ENCODE peak calls at places on chromosome 12, in seven cellular contexts. G is HCT116, B is H9, E is mesendoderm, R is endothelial cell of umbilical vein, W is PC-3, X is neuronal stem cell. H is an unnamed sample. For H3K4me1, the result is how much of the 10 kb centered on the place peaks cover.

GRCh38 chr12:55931317-55931779 is 386 bp downstream of the DGKA start:
- DNase-seq in G (no peak), W (no peak), E (peak), X (no peak), R (peak), B (no peak), H (peak)

GRCh38 chr12:9319842-9320173 is 111.6 kb upstream of the PZP start:
- DNase-seq in W (no peak), B (no peak), R (no peak), E (no peak), X (no peak), G (no peak), H (no peak)

GRCh38 chr12:5944688-5945070 is 380 bp downstream of the ANO2 start:
- DNase-seq in B (no peak), W (no peak), R (no peak), E (peak), X (no peak), G (no peak), H (peak)

GRCh38 chr12:131221946-131222249 is 268.2 kb downstream of the ADGRD1 start:
- DNase-seq in E (no peak), B (no peak), R (no peak), W (no peak), X (no peak), G (no peak), H (no peak)

GRCh38 chr12:67651380-67651695 is 2.8 kb downstream of the DYRK2 start:
- DNase-seq in B (no peak), E (peak), G (no peak), R (peak), W (peak), X (no peak), H (peak)

GRCh38 chr12:109653896-109654295 is 59.7 kb upstream of the FAM222A start:
- DNase-seq in R (no peak), B (no peak), X (no peak), E (no peak), W (no peak), G (no peak), H (no peak)

GRCh38 chr12:60191676-60192359 is 596.0 kb downstream of the SLC16A7 start:
- DNase-seq in B (no peak), X (no peak), G (no peak), W (peak), E (no peak), R (peak), H (peak)

GRCh38 chr12:115697341-115697740 is 580.2 kb downstream of the MED13L start:
- DNase-seq in E (no peak), R (no peak), G (no peak), X (no peak), W (no peak), B (no peak), H (no peak)

GRCh38 chr12:99392091-99392850 is 255.3 kb upstream of the GARIN6 start:
- DNase-seq in B (no peak), E (no peak), R (no peak), G (no peak), X (no peak), W (no peak), H (no peak)

GRCh38 chr12:131104464-131105350 is 151.0 kb downstream of the ADGRD1 start:
- DNase-seq in R (peak), G (peak), X (peak), E (peak), W (peak), B (peak), H (peak)

GRCh38 chr12:30622509-30622908 is 73.2 kb downstream of the IPO8 start:
- DNase-seq in R (no peak), X (no peak), B (no peak), E (no peak), W (peak), G (no peak), H (peak)

GRCh38 chr12:50599366-50600095 is 94.7 kb downstream of the DIP2B start:
- DNase-seq in G (no peak), B (no peak), E (no peak), W (no peak), R (peak), X (no peak), H (no peak)

GRCh38 chr12:50598321-50598862 is 93.6 kb downstream of the DIP2B start:
- DNase-seq in G (no peak), W (no peak), E (no peak), R (no peak), B (no peak), X (no peak), H (peak)

GRCh38 chr12:50600364-50600763 is 95.6 kb downstream of the DIP2B start:
- DNase-seq in G (no peak), W (no peak), X (no peak), B (no peak), R (no peak), E (no peak), H (no peak)

GRCh38 chr12:50595667-50596066 is 90.9 kb downstream of the DIP2B start:
- DNase-seq in W (no peak), X (no peak), E (no peak), R (no peak), B (no peak), G (no peak), H (no peak)

DNA sequence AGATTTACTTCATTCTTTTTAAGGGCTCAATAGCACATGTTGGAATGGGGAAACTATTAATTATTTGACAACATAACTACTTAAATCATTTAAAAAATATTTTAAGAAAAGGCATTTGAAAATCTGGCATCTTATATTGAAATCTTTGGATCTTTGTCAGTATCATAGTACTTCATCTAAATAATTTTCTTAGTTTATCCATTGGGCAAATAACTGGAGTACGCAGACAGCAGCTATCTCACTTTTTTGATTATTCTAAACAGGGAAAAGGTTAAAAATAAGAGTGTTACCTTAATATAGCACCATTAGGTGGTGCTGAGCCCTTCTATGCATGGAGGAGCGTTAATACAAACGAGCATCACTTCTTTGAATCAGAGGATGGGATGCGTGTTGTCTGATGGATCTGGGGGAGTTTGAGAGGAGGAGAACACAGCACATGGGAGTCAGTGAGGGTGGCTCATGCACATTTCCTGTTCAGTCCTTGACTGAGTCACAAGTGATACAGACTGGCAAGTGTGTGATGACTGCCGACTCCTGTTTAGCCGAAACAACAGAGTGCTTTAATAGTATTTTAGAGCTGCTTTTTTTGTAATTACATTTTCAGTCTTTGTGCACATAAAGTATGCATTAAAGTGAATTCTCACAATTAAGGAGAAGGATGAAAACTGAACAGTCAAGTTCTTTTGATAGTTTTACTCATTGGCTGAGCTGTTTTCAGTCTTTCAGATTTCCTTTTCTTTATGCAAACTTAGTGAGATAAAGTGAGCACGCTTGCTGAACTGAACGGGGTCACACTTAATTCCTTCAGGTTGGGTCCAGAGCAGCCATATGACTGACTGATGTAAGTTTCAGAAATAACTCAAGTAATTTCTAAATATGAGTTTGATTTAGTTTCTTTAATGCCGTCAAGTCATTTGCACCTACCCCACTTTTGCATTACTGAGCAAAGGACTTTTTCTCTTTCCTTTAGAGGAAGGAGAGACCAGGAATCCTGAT is 92.7 kb downstream of the DIP2B start:
- DNase-seq in G (peak), R (peak), E (peak), B (no peak), X (no peak), W (peak), H (peak)
- H3K4me1 ChIP-seq in G (under half), R (under half), E (under half), B (under half), X (under half), W (under half), H (under half)

DNA sequence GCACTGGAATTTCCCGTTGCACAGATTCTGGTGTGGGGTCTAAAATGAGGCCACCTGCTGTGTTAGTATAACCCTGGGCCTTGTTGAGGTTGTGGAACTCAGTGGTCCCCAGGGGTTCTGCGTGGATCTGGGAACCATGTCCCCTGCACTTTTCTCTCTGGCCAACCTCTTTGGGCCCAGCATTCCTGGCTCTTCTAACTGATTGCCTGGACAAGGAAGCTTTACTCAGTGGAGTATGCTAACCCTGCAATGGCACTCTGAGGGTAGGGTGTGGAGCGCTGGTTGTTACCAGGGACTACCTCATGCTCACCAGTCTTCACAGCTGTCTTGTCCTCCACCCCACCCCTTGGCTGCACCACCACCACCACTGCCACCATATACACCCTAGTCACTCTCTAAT is 39.2 kb downstream of the CPM start:
- DNase-seq in X (no peak), E (no peak), W (no peak), B (no peak), G (no peak), R (no peak), H (no peak)
- H3K9ac ChIP-seq in X (no peak), E (no peak), W (no peak), B (no peak), G (no peak), R (no peak), H (no peak)

GRCh38 chr12:47881041-47881440 is 23.8 kb downstream of the VDR start:
- DNase-seq in E (no peak), X (no peak), B (no peak), R (no peak), G (no peak), W (no peak), H (no peak)
- H3K4me1 ChIP-seq in E (under half), X (under half), B (under half), R (under half), G (under half), W (under half), H (under half)

GRCh38 chr12:52229836-52230343 is 3.2 kb upstream of the KRT7 start:
- DNase-seq in E (no peak), R (no peak), X (no peak), W (no peak), B (no peak), G (no peak), H (no peak)
- H3K9ac ChIP-seq in E (no peak), R (no peak), X (no peak), W (peak), B (no peak), G (peak), H (peak)

GRCh38 chr12:46664771-46665287 is 161.0 kb downstream of the SLC38A4 start:
- DNase-seq in E (peak), W (peak), X (no peak), G (peak), B (no peak), R (peak), H (peak)
- H3K4me1 ChIP-seq in E (under half), W (half or more), X (under half), G (half or more), B (under half), R (under half), H (half or more)

GRCh38 chr12:104602901-104603300 is 146.2 kb downstream of the CHST11 start:
- DNase-seq in E (no peak), R (no peak), W (peak), X (no peak), G (no peak), B (no peak), H (peak)

GRCh38 chr12:104605685-104606084 is 148.9 kb downstream of the CHST11 start:
- DNase-seq in W (no peak), B (peak), G (no peak), X (no peak), R (no peak), E (peak), H (peak)

GRCh38 chr12:104604995-104605675 is 148.4 kb downstream of the CHST11 start:
- DNase-seq in R (no peak), W (no peak), E (peak), G (peak), X (no peak), B (peak), H (peak)

GRCh38 chr12:104603545-104603973 is 146.8 kb downstream of the CHST11 start:
- DNase-seq in W (peak), B (no peak), G (peak), R (no peak), X (no peak), E (no peak), H (peak)

GRCh38 chr12:104604070-104604994 is 147.6 kb downstream of the CHST11 start:
- DNase-seq in B (peak), R (peak), W (peak), G (peak), E (peak), X (no peak), H (peak)
- H3K9ac ChIP-seq in B (no peak), R (peak), W (peak), G (peak), E (peak), X (no peak), H (peak)

GRCh38 chr12:123073962-123074801 is 76.7 kb downstream of the PITPNM2 start:
- DNase-seq in R (no peak), E (no peak), B (no peak), W (no peak), G (no peak), X (no peak), H (no peak)

GRCh38 chr12:123077298-123078113 is 73.4 kb downstream of the PITPNM2 start:
- DNase-seq in X (no peak), B (no peak), W (no peak), E (no peak), R (no peak), G (no peak), H (no peak)

GRCh38 chr12:123076604-123077297 is 74.1 kb downstream of the PITPNM2 start:
- DNase-seq in X (no peak), W (peak), R (peak), B (no peak), E (no peak), G (no peak), H (peak)

GRCh38 chr12:123075092-123075491 is 75.8 kb downstream of the PITPNM2 start:
- DNase-seq in X (no peak), W (no peak), G (no peak), B (no peak), R (no peak), E (no peak), H (no peak)

GRCh38 chr12:123075591-123076171 is 75.2 kb downstream of the PITPNM2 start:
- DNase-seq in B (peak), R (no peak), W (peak), X (peak), G (no peak), E (peak), H (no peak)
- H3K4me1 ChIP-seq in B (under half), R (under half), W (under half), X (under half), G (under half), E (under half), H (under half)

GRCh38 chr12:32390572-32391219 is 8.7 kb upstream of the FGD4 start:
- DNase-seq in G (no peak), W (no peak), E (peak), X (no peak), R (peak), B (no peak), H (peak)
- H3K9ac ChIP-seq in G (no peak), W (no peak), E (no peak), X (no peak), R (peak), B (no peak), H (peak)

DNA sequence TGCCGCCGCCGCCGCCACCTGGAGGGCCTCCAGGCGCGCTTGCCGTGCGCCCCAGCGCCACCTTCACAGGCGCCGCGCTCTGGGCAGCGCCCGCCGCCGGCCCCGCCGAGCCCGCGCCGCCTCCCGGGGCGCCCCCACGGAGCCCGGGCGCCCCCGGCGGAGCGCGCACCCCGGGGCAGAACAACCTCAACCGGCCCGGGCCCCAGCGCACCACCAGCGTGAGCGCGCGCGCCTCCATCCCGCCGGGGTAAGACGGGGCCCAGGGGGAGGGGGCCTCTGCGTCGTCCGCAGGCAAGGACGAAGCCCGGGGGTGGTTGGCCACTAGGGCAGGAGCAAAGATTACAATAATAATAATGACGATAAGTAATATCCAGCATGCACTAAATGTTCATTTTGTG is 21.3 kb downstream of the DTX1 start:
- DNase-seq in R (no peak), G (no peak), E (no peak), B (no peak), W (no peak), X (no peak), H (no peak)
- H3K4me1 ChIP-seq in R (under half), G (under half), E (under half), B (under half), W (under half), X (under half), H (under half)

DNA sequence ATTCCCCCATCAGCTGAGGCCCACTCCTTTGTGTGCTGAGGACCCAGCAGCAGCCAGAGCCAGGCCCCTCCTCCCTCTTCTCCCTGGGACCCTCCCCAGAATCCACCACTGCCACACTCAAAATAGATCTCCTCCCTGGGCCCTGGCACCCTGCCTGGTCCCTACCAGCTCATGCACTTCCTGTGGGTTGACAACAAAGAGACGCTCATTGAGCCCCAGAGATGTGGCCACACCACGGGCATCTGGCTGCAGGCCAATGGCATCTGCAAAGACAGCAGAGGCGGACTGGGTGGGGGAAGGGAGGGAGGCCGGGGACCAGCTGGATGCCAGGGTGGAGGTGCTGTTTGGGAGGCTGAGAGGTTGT is 16.0 kb upstream of the ENDOU start:
- DNase-seq in X (no peak), E (no peak), W (peak), R (peak), B (no peak), G (peak), H (peak)
- H3K9ac ChIP-seq in X (no peak), E (no peak), W (no peak), R (no peak), B (no peak), G (no peak), H (no peak)

H was measured in GM23248.